ENCODE peak calls at places on chromosomes 5 and 9, in six cellular contexts. E is IMR-90, I is uterus, B is GM23248, A is neural progenitor cell, P is adrenal gland. T is an unnamed sample. For H3K4me1, the result is how much of the 10 kb centered on the place peaks cover.

GRCh38 chr5:41433552-41434181 is 76.7 kb downstream of the PLCXD3 start:
- DNase-seq in E (peak), I (no peak), B (peak), A (peak), P (peak), T (no peak)

GRCh38 chr5:119680080-119680479 is 50.7 kb downstream of the FAM170A start:
- DNase-seq in E (no peak), I (no peak), B (no peak), A (no peak), P (no peak), T (no peak)

GRCh38 chr5:59698774-59699173 is 194.8 kb downstream of the PDE4D start:
- DNase-seq in E (no peak), I (no peak), B (no peak), A (no peak), P (no peak), T (no peak)

GRCh38 chr5:68685861-68686260 is 408.0 kb upstream of the SLC30A5 start:
- DNase-seq in E (no peak), I (no peak), B (no peak), A (no peak), P (no peak), T (no peak)

GRCh38 chr5:179263391-179264052 is 81.7 kb downstream of the ADAMTS2 start:
- DNase-seq in E (no peak), I (peak), B (no peak), A (no peak), P (no peak), T (peak)

GRCh38 chr9:63816742-63817621 is 1468.0 kb downstream of the FOXD4L5 start:
- DNase-seq in E (peak), I (peak), B (peak), A (peak), P (peak), T (peak)

GRCh38 chr5:68243251-68243650 is 27.7 kb downstream of the PIK3R1 start:
- DNase-seq in E (no peak), I (no peak), B (no peak), A (no peak), P (no peak), T (no peak)

GRCh38 chr9:129263836-129264235 is 85.8 kb upstream of the IER5L start:
- DNase-seq in E (no peak), I (no peak), B (peak), A (no peak), P (peak), T (no peak)

GRCh38 chr5:181133610-181134231 is 2.8 kb upstream of the OR2V1 start:
- DNase-seq in E (peak), I (peak), B (peak), A (no peak), P (peak), T (peak)

GRCh38 chr5:84181093-84181492 is 203.6 kb downstream of the EDIL3 start:
- DNase-seq in E (peak), I (no peak), B (no peak), A (no peak), P (no peak), T (no peak)

GRCh38 chr5:168055141-168055680 is 236.2 kb upstream of the WWC1 start:
- DNase-seq in E (no peak), I (no peak), B (no peak), A (no peak), P (no peak), T (no peak)

GRCh38 chr5:137563646-137564474 is 64.7 kb upstream of the SPOCK1 start:
- DNase-seq in E (peak), I (peak), B (peak), A (no peak), P (no peak), T (no peak)

GRCh38 chr5:170971-171800 is 20.1 kb upstream of the LRRC14B start:
- DNase-seq in E (no peak), I (no peak), B (no peak), A (no peak), P (peak), T (peak)

GRCh38 chr5:113487411-113487778 is 858 bp downstream of the MCC start:
- DNase-seq in E (peak), I (no peak), B (peak), A (peak), P (peak), T (no peak)

GRCh38 chr9:68547417-68547816 is 6.7 kb upstream of the TMEM252 start:
- DNase-seq in E (no peak), I (no peak), B (no peak), A (no peak), P (no peak), T (no peak)

GRCh38 chr9:111029260-111029659 is 9.0 kb downstream of the LPAR1 start:
- DNase-seq in E (no peak), I (no peak), B (no peak), A (no peak), P (no peak), T (no peak)

GRCh38 chr5:57259704-57260103 is 85.8 kb downstream of the GPBP1 start:
- DNase-seq in E (peak), I (no peak), B (no peak), A (no peak), P (no peak), T (no peak)

GRCh38 chr9:129558551-129559505 is 62.1 kb downstream of the C9orf50 start:
- DNase-seq in E (no peak), I (no peak), B (no peak), A (peak), P (no peak), T (peak)

GRCh38 chr5:53130206-53130605 is 20.6 kb upstream of the MOCS2 start:
- DNase-seq in E (peak), I (no peak), B (peak), A (no peak), P (no peak), T (no peak)

GRCh38 chr9:101977614-101978210 is 239.3 kb upstream of the GRIN3A start:
- DNase-seq in E (peak), I (no peak), B (peak), A (no peak), P (no peak), T (no peak)

GRCh38 chr9:70043689-70044449 is at the start of gene MAMDC2:
- DNase-seq in E (peak), I (peak), B (peak), A (peak), P (peak), T (peak)

GRCh38 chr5:56480305-56481146 is 247.4 kb upstream of the ANKRD55 start:
- DNase-seq in E (peak), I (peak), B (peak), A (peak), P (peak), T (peak)

DNA sequence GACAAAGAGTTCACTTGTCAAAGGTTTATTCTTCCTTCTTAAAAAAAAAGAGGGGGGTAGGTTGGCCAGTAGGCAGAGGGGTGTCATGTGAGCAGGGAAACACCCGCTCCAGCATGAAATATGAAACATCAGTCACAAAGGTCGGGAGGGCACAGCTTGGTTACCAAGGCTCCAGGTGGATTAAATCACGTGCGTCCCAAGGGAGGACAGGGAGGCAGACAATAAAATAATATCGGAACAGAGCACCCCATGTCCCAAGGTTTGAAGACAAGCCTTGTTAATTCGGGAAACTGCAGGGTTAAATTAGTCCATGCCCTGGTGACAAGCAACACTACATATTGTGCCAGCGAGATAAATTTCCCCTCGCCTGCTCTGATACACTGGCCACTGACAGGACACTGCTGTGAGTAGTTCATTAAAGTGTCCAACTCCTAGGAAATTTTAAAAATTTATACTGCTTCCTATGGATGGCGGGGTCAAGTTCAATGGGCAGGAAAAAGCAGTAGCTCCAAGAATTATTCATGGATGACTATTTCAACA is 401.3 kb downstream of the IRX1 start:
- DNase-seq in E (no peak), I (no peak), B (no peak), A (no peak), P (no peak), T (no peak)
- H3K4me1 ChIP-seq in E (under half), I (under half), B (under half), A (under half), P (under half), T (under half)

GRCh38 chr5:151036556-151036955 is 16.2 kb downstream of the GPX3 start:
- DNase-seq in E (no peak), I (no peak), B (no peak), A (no peak), P (no peak), T (no peak)
- H3K27ac ChIP-seq in E (no peak), I (peak), B (no peak), A (no peak), P (no peak), T (no peak)

DNA sequence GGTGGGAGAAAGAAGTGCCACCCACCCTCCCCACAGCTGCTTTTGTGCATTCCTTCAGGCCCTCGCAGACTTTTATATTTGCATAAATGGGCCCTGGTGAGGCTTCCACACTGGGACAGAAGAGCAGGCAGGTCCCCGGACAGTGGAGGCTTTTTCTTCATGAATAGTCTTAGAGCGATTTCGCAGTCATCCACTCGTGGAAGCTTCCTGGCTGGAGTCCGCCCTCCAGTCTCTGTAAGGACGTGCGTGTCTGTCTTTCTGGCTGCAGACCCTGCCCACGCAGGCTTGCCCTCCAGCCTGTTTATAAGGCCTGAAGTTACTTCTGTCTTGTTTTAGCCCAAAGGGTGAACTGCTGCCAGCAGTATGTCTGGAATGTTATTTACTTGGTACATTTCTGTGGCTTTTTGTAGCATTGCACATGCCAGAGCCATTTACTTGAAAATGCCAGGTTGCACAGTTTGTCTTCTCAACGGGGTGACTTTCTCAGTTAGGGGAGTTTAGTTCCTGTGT is 195.7 kb downstream of the AOPEP start:
- DNase-seq in E (peak), I (peak), B (peak), A (no peak), P (peak), T (peak)
- H3K4me3 ChIP-seq in E (no peak), I (no peak), B (peak), A (no peak), P (no peak), T (no peak)

GRCh38 chr9:136720887-136721338 is 8.5 kb downstream of the DIPK1B start:
- DNase-seq in E (no peak), I (no peak), B (no peak), A (no peak), P (no peak), T (no peak)
- H3K4me1 ChIP-seq in E (under half), I (under half), B (under half), A (under half), P (under half), T (under half)

DNA sequence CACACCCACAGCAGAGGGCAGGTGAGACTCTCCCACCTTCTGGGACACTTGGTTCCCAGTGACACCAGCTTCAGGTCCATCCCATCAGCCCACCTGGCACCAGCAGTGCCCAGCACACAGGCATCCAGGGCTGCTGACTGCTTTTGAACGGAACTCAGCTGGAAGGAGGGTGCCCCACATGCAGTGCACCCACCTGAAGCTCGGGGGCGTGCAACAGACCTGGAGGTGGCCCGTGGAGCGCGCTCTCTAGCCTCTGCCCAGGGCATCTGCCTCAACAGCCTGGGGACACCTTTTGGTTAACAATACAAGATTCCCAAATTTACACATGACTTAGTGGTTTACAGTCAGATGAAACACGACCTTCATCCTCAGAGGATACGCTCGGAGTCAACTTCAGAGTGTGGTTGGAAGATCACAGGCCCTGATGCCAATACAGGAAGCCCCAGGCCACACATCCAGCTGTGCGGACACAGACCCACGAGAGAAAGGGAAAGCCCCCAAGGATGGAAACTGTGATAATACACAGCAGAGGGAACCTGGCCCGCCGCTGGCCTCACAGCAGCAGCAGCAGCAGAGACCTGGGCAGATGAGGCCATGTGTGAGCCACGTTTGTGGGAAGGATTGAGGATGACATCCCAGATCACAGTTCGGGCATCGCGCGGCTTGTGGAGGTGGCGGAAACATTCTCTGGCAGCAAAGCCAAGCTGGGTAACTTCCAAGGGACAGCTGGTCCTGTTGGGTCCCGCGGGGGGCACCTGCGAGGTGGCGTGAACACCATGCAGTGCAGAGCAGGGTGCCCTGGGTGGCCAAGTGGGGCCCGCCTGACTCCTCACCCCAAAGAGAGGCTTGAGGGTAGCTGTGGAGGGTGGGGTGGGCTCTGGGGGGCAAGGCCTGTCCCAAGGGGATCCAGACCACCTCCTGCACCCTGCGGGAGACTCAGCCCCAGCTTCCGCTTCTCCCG is 64.0 kb downstream of the SECISBP2 start:
- DNase-seq in E (no peak), I (no peak), B (no peak), A (no peak), P (no peak), T (no peak)
- H3K27ac ChIP-seq in E (no peak), I (no peak), B (no peak), A (no peak), P (no peak), T (no peak)